ENCODE peak calls at places on chromosomes 2 and 18, in nine cellular contexts. One of them, this sample, is unnamed.

GRCh38 chr2:158034198-158034831 is 67.4 kb upstream of the UPP2 start:
- DNase-seq in kidney: no peak
- DNase-seq in SJSA1: peak; percentile 50
- DNase-seq in coronary artery: no peak
- DNase-seq in mesendoderm: peak; percentile 90
- DNase-seq in CD8-positive, alpha-beta T cell: no peak
- DNase-seq in thoracic aorta: no peak
- DNase-seq in NT2/D1: peak; percentile 72
- DNase-seq in GM12865: peak; percentile 57
- DNase-seq in this sample: no peak

GRCh38 chr18:41113885-41114482 is 841.0 kb upstream of the PIK3C3 start:
- DNase-seq in coronary artery: no peak
- DNase-seq in thoracic aorta: no peak
- DNase-seq in SJSA1: no peak
- DNase-seq in mesendoderm: no peak
- DNase-seq in CD8-positive, alpha-beta T cell: no peak
- DNase-seq in GM12865: no peak
- DNase-seq in kidney: no peak
- DNase-seq in NT2/D1: no peak
- DNase-seq in this sample: no peak

GRCh38 chr2:48343571-48344440 is 186.1 kb upstream of the STON1 start:
- DNase-seq in coronary artery: no peak
- DNase-seq in CD8-positive, alpha-beta T cell: no peak
- DNase-seq in GM12865: peak; percentile 9
- DNase-seq in SJSA1: no peak
- DNase-seq in NT2/D1: no peak
- DNase-seq in mesendoderm: peak; percentile 23
- DNase-seq in thoracic aorta: no peak
- DNase-seq in kidney: no peak
- DNase-seq in this sample: no peak

GRCh38 chr18:35490894-35491688 is 6.7 kb downstream of the INO80C start:
- DNase-seq in SJSA1: no peak
- DNase-seq in CD8-positive, alpha-beta T cell: no peak
- DNase-seq in thoracic aorta: no peak
- DNase-seq in kidney: no peak
- DNase-seq in NT2/D1: no peak
- DNase-seq in coronary artery: no peak
- DNase-seq in mesendoderm: peak; percentile 77
- DNase-seq in GM12865: no peak
- DNase-seq in this sample: no peak

GRCh38 chr2:196440413-196440812 is 199.1 kb upstream of the CCDC150 start:
- DNase-seq in thoracic aorta: no peak
- DNase-seq in coronary artery: no peak
- DNase-seq in GM12865: peak; percentile 33
- DNase-seq in NT2/D1: no peak
- DNase-seq in CD8-positive, alpha-beta T cell: no peak
- DNase-seq in kidney: no peak
- DNase-seq in mesendoderm: no peak
- DNase-seq in SJSA1: no peak
- DNase-seq in this sample: no peak

GRCh38 chr18:26312196-26312595 is 86.0 kb downstream of the TAF4B start:
- DNase-seq in kidney: no peak
- DNase-seq in SJSA1: no peak
- DNase-seq in NT2/D1: no peak
- DNase-seq in thoracic aorta: no peak
- DNase-seq in GM12865: no peak
- DNase-seq in mesendoderm: peak; percentile 86
- DNase-seq in coronary artery: no peak
- DNase-seq in CD8-positive, alpha-beta T cell: no peak
- DNase-seq in this sample: no peak

GRCh38 chr2:181540421-181540820 is 83.2 kb downstream of the ITGA4 start:
- DNase-seq in thoracic aorta: no peak
- DNase-seq in SJSA1: no peak
- DNase-seq in CD8-positive, alpha-beta T cell: no peak
- DNase-seq in GM12865: no peak
- DNase-seq in coronary artery: no peak
- DNase-seq in NT2/D1: no peak
- DNase-seq in kidney: no peak
- DNase-seq in mesendoderm: peak; percentile 62
- DNase-seq in this sample: no peak

GRCh38 chr2:164847966-164848365 is 6.3 kb upstream of the COBLL1 start:
- DNase-seq in coronary artery: no peak
- DNase-seq in CD8-positive, alpha-beta T cell: no peak
- DNase-seq in kidney: no peak
- DNase-seq in thoracic aorta: no peak
- DNase-seq in GM12865: no peak
- DNase-seq in NT2/D1: no peak
- DNase-seq in SJSA1: no peak
- DNase-seq in mesendoderm: no peak
- DNase-seq in this sample: no peak

GRCh38 chr2:109351164-109351756 is 222.3 kb downstream of the SH3RF3 start:
- DNase-seq in thoracic aorta: peak; percentile 54
- DNase-seq in CD8-positive, alpha-beta T cell: no peak
- DNase-seq in GM12865: no peak
- DNase-seq in SJSA1: peak; percentile 82
- DNase-seq in NT2/D1: no peak
- DNase-seq in mesendoderm: no peak
- DNase-seq in coronary artery: peak; percentile 58
- DNase-seq in kidney: no peak
- DNase-seq in this sample: no peak

GRCh38 chr2:236714061-236714460 is 144.4 kb downstream of the ACKR3 start:
- DNase-seq in GM12865: no peak
- DNase-seq in kidney: no peak
- DNase-seq in SJSA1: peak; percentile 80
- DNase-seq in NT2/D1: no peak
- DNase-seq in coronary artery: no peak
- DNase-seq in mesendoderm: no peak
- DNase-seq in thoracic aorta: no peak
- DNase-seq in CD8-positive, alpha-beta T cell: no peak
- DNase-seq in this sample: no peak

GRCh38 chr2:227876536-227876882 is 5.1 kb downstream of the DAW1 start:
- DNase-seq in CD8-positive, alpha-beta T cell: no peak
- DNase-seq in thoracic aorta: no peak
- DNase-seq in mesendoderm: no peak
- DNase-seq in GM12865: no peak
- DNase-seq in NT2/D1: no peak
- DNase-seq in SJSA1: no peak
- DNase-seq in coronary artery: no peak
- DNase-seq in kidney: no peak
- DNase-seq in this sample: no peak

GRCh38 chr2:121502246-121502645 is 28.4 kb upstream of the RNU4ATAC start:
- DNase-seq in GM12865: no peak
- DNase-seq in CD8-positive, alpha-beta T cell: no peak
- DNase-seq in kidney: no peak
- DNase-seq in SJSA1: peak; percentile 74
- DNase-seq in coronary artery: no peak
- DNase-seq in NT2/D1: no peak
- DNase-seq in thoracic aorta: no peak
- DNase-seq in mesendoderm: no peak
- DNase-seq in this sample: no peak

GRCh38 chr18:46067431-46068007 is 4.5 kb downstream of the PSTPIP2 start:
- DNase-seq in NT2/D1: no peak
- DNase-seq in CD8-positive, alpha-beta T cell: no peak
- DNase-seq in GM12865: peak; percentile 54
- DNase-seq in mesendoderm: no peak
- DNase-seq in coronary artery: no peak
- DNase-seq in kidney: peak; percentile 7
- DNase-seq in thoracic aorta: no peak
- DNase-seq in SJSA1: no peak
- DNase-seq in this sample: no peak

GRCh38 chr2:241456546-241456945 is 51.8 kb downstream of the STK25 start:
- DNase-seq in NT2/D1: no peak
- DNase-seq in coronary artery: no peak
- DNase-seq in SJSA1: no peak
- DNase-seq in CD8-positive, alpha-beta T cell: no peak
- DNase-seq in GM12865: no peak
- DNase-seq in thoracic aorta: no peak
- DNase-seq in kidney: no peak
- DNase-seq in mesendoderm: peak; percentile 26
- DNase-seq in this sample: no peak

GRCh38 chr2:127910415-127910814 is 24.7 kb upstream of the AMMECR1L start:
- DNase-seq in CD8-positive, alpha-beta T cell: no peak
- DNase-seq in coronary artery: no peak
- DNase-seq in SJSA1: no peak
- DNase-seq in kidney: no peak
- DNase-seq in NT2/D1: no peak
- DNase-seq in GM12865: no peak
- DNase-seq in mesendoderm: no peak
- DNase-seq in thoracic aorta: no peak
- DNase-seq in this sample: no peak

GRCh38 chr18:78390348-78390929 is 589.2 kb upstream of the SALL3 start:
- DNase-seq in mesendoderm: no peak
- DNase-seq in thoracic aorta: no peak
- DNase-seq in CD8-positive, alpha-beta T cell: no peak
- DNase-seq in SJSA1: peak; percentile 27
- DNase-seq in coronary artery: no peak
- DNase-seq in NT2/D1: no peak
- DNase-seq in kidney: no peak
- DNase-seq in GM12865: no peak
- DNase-seq in this sample: no peak
- H3K4me3 ChIP-seq in mesendoderm: no peak overlapping the region
- H3K4me3 ChIP-seq in thoracic aorta: no peak overlapping the region
- H3K4me3 ChIP-seq in CD8-positive, alpha-beta T cell: no peak overlapping the region
- H3K4me3 ChIP-seq in SJSA1: no peak overlapping the region
- H3K4me3 ChIP-seq in coronary artery: no peak overlapping the region
- H3K4me3 ChIP-seq in NT2/D1: no peak overlapping the region
- H3K4me3 ChIP-seq in kidney: no peak overlapping the region
- H3K4me3 ChIP-seq in GM12865: no peak overlapping the region
- H3K4me3 ChIP-seq in this sample: no peak overlapping the region

GRCh38 chr2:20221939-20222768 is 2.8 kb downstream of the SDC1 start:
- DNase-seq in NT2/D1: no peak
- DNase-seq in kidney: peak; percentile 15
- DNase-seq in SJSA1: no peak
- DNase-seq in mesendoderm: no peak
- DNase-seq in thoracic aorta: no peak
- DNase-seq in CD8-positive, alpha-beta T cell: no peak
- DNase-seq in coronary artery: no peak
- DNase-seq in GM12865: peak; percentile 45
- DNase-seq in this sample: no peak
- H3K4me3 ChIP-seq in NT2/D1: no peak overlapping the region
- H3K4me3 ChIP-seq in kidney: peak overlapping the region; percentile 64
- H3K4me3 ChIP-seq in SJSA1: no peak overlapping the region
- H3K4me3 ChIP-seq in mesendoderm: no peak overlapping the region
- H3K4me3 ChIP-seq in thoracic aorta: no peak overlapping the region
- H3K4me3 ChIP-seq in CD8-positive, alpha-beta T cell: no peak overlapping the region
- H3K4me3 ChIP-seq in coronary artery: no peak overlapping the region
- H3K4me3 ChIP-seq in GM12865: no peak overlapping the region
- H3K4me3 ChIP-seq in this sample: no peak overlapping the region

GRCh38 chr2:34545486-34546136 is 946.5 kb upstream of the FAM98A start:
- DNase-seq in CD8-positive, alpha-beta T cell: no peak
- DNase-seq in coronary artery: no peak
- DNase-seq in mesendoderm: no peak
- DNase-seq in kidney: no peak
- DNase-seq in NT2/D1: no peak
- DNase-seq in SJSA1: no peak
- DNase-seq in GM12865: no peak
- DNase-seq in thoracic aorta: no peak
- DNase-seq in this sample: no peak
- H3K4me3 ChIP-seq in CD8-positive, alpha-beta T cell: no peak overlapping the region
- H3K4me3 ChIP-seq in coronary artery: no peak overlapping the region
- H3K4me3 ChIP-seq in mesendoderm: no peak overlapping the region
- H3K4me3 ChIP-seq in kidney: no peak overlapping the region
- H3K4me3 ChIP-seq in NT2/D1: no peak overlapping the region
- H3K4me3 ChIP-seq in SJSA1: no peak overlapping the region
- H3K4me3 ChIP-seq in GM12865: no peak overlapping the region
- H3K4me3 ChIP-seq in thoracic aorta: no peak overlapping the region
- H3K4me3 ChIP-seq in this sample: no peak overlapping the region

GRCh38 chr18:59874166-59874565 is 25.6 kb upstream of the PMAIP1 start:
- DNase-seq in thoracic aorta: no peak
- DNase-seq in SJSA1: peak; percentile 78
- DNase-seq in kidney: no peak
- DNase-seq in NT2/D1: no peak
- DNase-seq in CD8-positive, alpha-beta T cell: no peak
- DNase-seq in GM12865: peak; percentile 45
- DNase-seq in mesendoderm: no peak
- DNase-seq in coronary artery: no peak
- DNase-seq in this sample: no peak

GRCh38 chr18:59876310-59876626 is 23.5 kb upstream of the PMAIP1 start:
- DNase-seq in kidney: no peak
- DNase-seq in coronary artery: no peak
- DNase-seq in SJSA1: no peak
- DNase-seq in mesendoderm: no peak
- DNase-seq in thoracic aorta: no peak
- DNase-seq in GM12865: peak; percentile 86
- DNase-seq in NT2/D1: no peak
- DNase-seq in CD8-positive, alpha-beta T cell: no peak
- DNase-seq in this sample: no peak

GRCh38 chr18:59871711-59872362 is 28.0 kb upstream of the PMAIP1 start:
- DNase-seq in thoracic aorta: no peak
- DNase-seq in NT2/D1: no peak
- DNase-seq in GM12865: no peak
- DNase-seq in coronary artery: no peak
- DNase-seq in SJSA1: no peak
- DNase-seq in CD8-positive, alpha-beta T cell: no peak
- DNase-seq in kidney: no peak
- DNase-seq in mesendoderm: no peak
- DNase-seq in this sample: no peak

GRCh38 chr18:59870623-59871130 is 29.1 kb upstream of the PMAIP1 start:
- DNase-seq in kidney: no peak
- DNase-seq in SJSA1: no peak
- DNase-seq in GM12865: no peak
- DNase-seq in thoracic aorta: no peak
- DNase-seq in CD8-positive, alpha-beta T cell: no peak
- DNase-seq in mesendoderm: no peak
- DNase-seq in NT2/D1: no peak
- DNase-seq in coronary artery: no peak
- DNase-seq in this sample: no peak

GRCh38 chr18:59873616-59874015 is 26.2 kb upstream of the PMAIP1 start:
- DNase-seq in NT2/D1: no peak
- DNase-seq in SJSA1: no peak
- DNase-seq in thoracic aorta: no peak
- DNase-seq in GM12865: peak; percentile 37
- DNase-seq in coronary artery: no peak
- DNase-seq in CD8-positive, alpha-beta T cell: no peak
- DNase-seq in mesendoderm: no peak
- DNase-seq in kidney: no peak
- DNase-seq in this sample: no peak
- H3K4me3 ChIP-seq in NT2/D1: no peak overlapping the region
- H3K4me3 ChIP-seq in SJSA1: no peak overlapping the region
- H3K4me3 ChIP-seq in thoracic aorta: no peak overlapping the region
- H3K4me3 ChIP-seq in GM12865: no peak overlapping the region
- H3K4me3 ChIP-seq in coronary artery: no peak overlapping the region
- H3K4me3 ChIP-seq in CD8-positive, alpha-beta T cell: no peak overlapping the region
- H3K4me3 ChIP-seq in mesendoderm: no peak overlapping the region
- H3K4me3 ChIP-seq in kidney: no peak overlapping the region
- H3K4me3 ChIP-seq in this sample: no peak overlapping the region

This sample was measured in dorsolateral prefrontal cortex.